ENCODE peak calls at places on chromosomes 16 and 17, in four cellular contexts. One of them, this sample, is unnamed.

GRCh38 chr17:78379134-78379497 is 667 bp downstream of the PGS1 start:
- DNase-seq in HAP-1: no peak
- DNase-seq in naive thymus-derived CD8-positive, alpha-beta T cell: no peak
- DNase-seq in stromal cell of bone marrow: peak
- DNase-seq in this sample: peak

GRCh38 chr17:78737332-78737731 is 44.7 kb downstream of the CYTH1 start:
- DNase-seq in naive thymus-derived CD8-positive, alpha-beta T cell: no peak
- DNase-seq in HAP-1: no peak
- DNase-seq in stromal cell of bone marrow: peak
- DNase-seq in this sample: peak

GRCh38 chr16:3488801-3489200 is 6.5 kb downstream of the C16orf90 start:
- DNase-seq in stromal cell of bone marrow: no peak
- DNase-seq in naive thymus-derived CD8-positive, alpha-beta T cell: no peak
- DNase-seq in HAP-1: no peak
- DNase-seq in this sample: no peak

GRCh38 chr16:74999683-75000480 is 1.1 kb downstream of the ZNRF1 start:
- DNase-seq in stromal cell of bone marrow: no peak
- DNase-seq in naive thymus-derived CD8-positive, alpha-beta T cell: peak
- DNase-seq in HAP-1: peak
- DNase-seq in this sample: peak

GRCh38 chr17:8563981-8564602 is 66.4 kb downstream of the MYH10 start:
- DNase-seq in stromal cell of bone marrow: peak
- DNase-seq in HAP-1: no peak
- DNase-seq in naive thymus-derived CD8-positive, alpha-beta T cell: no peak
- DNase-seq in this sample: no peak

GRCh38 chr17:57561072-57561861 is 183.8 kb downstream of the CCDC182 start:
- DNase-seq in HAP-1: no peak
- DNase-seq in stromal cell of bone marrow: no peak
- DNase-seq in naive thymus-derived CD8-positive, alpha-beta T cell: no peak
- DNase-seq in this sample: no peak

GRCh38 chr16:10780628-10781027 is 37.0 kb downstream of the NUBP1 start:
- DNase-seq in stromal cell of bone marrow: no peak
- DNase-seq in HAP-1: no peak
- DNase-seq in naive thymus-derived CD8-positive, alpha-beta T cell: no peak
- DNase-seq in this sample: no peak

GRCh38 chr16:81204794-81205680 is 33.5 kb upstream of the BCO1 start:
- DNase-seq in stromal cell of bone marrow: peak
- DNase-seq in naive thymus-derived CD8-positive, alpha-beta T cell: peak
- DNase-seq in HAP-1: peak
- DNase-seq in this sample: peak

GRCh38 chr17:58764373-58764772 is 8.7 kb downstream of the PPM1E start:
- DNase-seq in naive thymus-derived CD8-positive, alpha-beta T cell: no peak
- DNase-seq in stromal cell of bone marrow: no peak
- DNase-seq in HAP-1: no peak
- DNase-seq in this sample: no peak

GRCh38 chr17:79923974-79924638 is 84.9 kb upstream of the CBX4 start:
- DNase-seq in HAP-1: peak
- DNase-seq in stromal cell of bone marrow: no peak
- DNase-seq in naive thymus-derived CD8-positive, alpha-beta T cell: peak
- DNase-seq in this sample: peak

GRCh38 chr17:78532922-78533640 is 44.1 kb downstream of the DNAH17 start:
- DNase-seq in HAP-1: no peak
- DNase-seq in naive thymus-derived CD8-positive, alpha-beta T cell: no peak
- DNase-seq in stromal cell of bone marrow: peak
- DNase-seq in this sample: no peak

GRCh38 chr16:20612551-20613470 is 36.6 kb upstream of the ACSM2B start:
- DNase-seq in stromal cell of bone marrow: no peak
- DNase-seq in HAP-1: no peak
- DNase-seq in naive thymus-derived CD8-positive, alpha-beta T cell: no peak
- DNase-seq in this sample: no peak

GRCh38 chr17:18045691-18046090 is 6.5 kb downstream of the GID4 start:
- DNase-seq in naive thymus-derived CD8-positive, alpha-beta T cell: no peak
- DNase-seq in HAP-1: no peak
- DNase-seq in stromal cell of bone marrow: no peak
- DNase-seq in this sample: no peak

GRCh38 chr17:81722184-81723120 is 10.4 kb downstream of the SLC25A10 start:
- DNase-seq in naive thymus-derived CD8-positive, alpha-beta T cell: no peak
- DNase-seq in stromal cell of bone marrow: no peak
- DNase-seq in HAP-1: no peak
- DNase-seq in this sample: peak

GRCh38 chr16:4615389-4616046 is 830 bp upstream of the UBALD1 start:
- DNase-seq in stromal cell of bone marrow: no peak
- DNase-seq in naive thymus-derived CD8-positive, alpha-beta T cell: no peak
- DNase-seq in HAP-1: no peak
- DNase-seq in this sample: no peak